ENCODE peak calls at places on chromosomes 13 and 19, in nine cellular contexts. One of them, this sample, is unnamed.
A peak's percentile ranks its signal among the peaks of the same experiment; 100 is the strongest.

GRCh38 chr13:100675660-100676129 is 1.1 kb upstream of the TMTC4 start:
- DNase-seq in cardiac fibroblast: no peak
- DNase-seq in HL-60: no peak
- DNase-seq in PC-3: no peak
- DNase-seq in astrocyte: no peak
- DNase-seq in lung: no peak
- DNase-seq in fibroblast of the aortic adventitia: peak; percentile 16
- DNase-seq in CD8-positive, alpha-beta T cell: no peak
- DNase-seq in Peyer's patch: no peak
- DNase-seq in this sample: no peak

GRCh38 chr13:98041081-98041820 is 87.8 kb downstream of the IPO5 start:
- DNase-seq in cardiac fibroblast: peak; percentile 28
- DNase-seq in HL-60: no peak
- DNase-seq in PC-3: no peak
- DNase-seq in astrocyte: no peak
- DNase-seq in lung: no peak
- DNase-seq in fibroblast of the aortic adventitia: no peak
- DNase-seq in CD8-positive, alpha-beta T cell: no peak
- DNase-seq in Peyer's patch: no peak
- DNase-seq in this sample: no peak

GRCh38 chr13:89279374-89279773 is 1608.2 kb downstream of the SLITRK5 start:
- DNase-seq in cardiac fibroblast: no peak
- DNase-seq in HL-60: no peak
- DNase-seq in PC-3: peak; percentile 11
- DNase-seq in astrocyte: no peak
- DNase-seq in lung: no peak
- DNase-seq in fibroblast of the aortic adventitia: no peak
- DNase-seq in CD8-positive, alpha-beta T cell: no peak
- DNase-seq in Peyer's patch: no peak
- DNase-seq in this sample: no peak

GRCh38 chr19:31418055-31418454 is 68.8 kb upstream of the TSHZ3 start:
- DNase-seq in cardiac fibroblast: no peak
- DNase-seq in HL-60: no peak
- DNase-seq in PC-3: no peak
- DNase-seq in astrocyte: no peak
- DNase-seq in lung: no peak
- DNase-seq in fibroblast of the aortic adventitia: no peak
- DNase-seq in CD8-positive, alpha-beta T cell: no peak
- DNase-seq in Peyer's patch: no peak
- DNase-seq in this sample: no peak

GRCh38 chr19:19185853-19186728 is 5.9 kb downstream of the BORCS8 start:
- DNase-seq in cardiac fibroblast: peak; percentile 59
- DNase-seq in HL-60: peak; percentile 92
- DNase-seq in PC-3: peak; percentile 57
- DNase-seq in astrocyte: peak; percentile 13
- DNase-seq in lung: peak; percentile 35
- DNase-seq in fibroblast of the aortic adventitia: peak; percentile 31
- DNase-seq in CD8-positive, alpha-beta T cell: peak; percentile 50
- DNase-seq in Peyer's patch: peak; percentile 73
- DNase-seq in this sample: peak; percentile 67

GRCh38 chr13:25489238-25489637 is 117.5 kb downstream of the ATP8A2 start:
- DNase-seq in cardiac fibroblast: no peak
- DNase-seq in HL-60: no peak
- DNase-seq in PC-3: no peak
- DNase-seq in astrocyte: no peak
- DNase-seq in lung: no peak
- DNase-seq in fibroblast of the aortic adventitia: no peak
- DNase-seq in CD8-positive, alpha-beta T cell: no peak
- DNase-seq in Peyer's patch: no peak
- DNase-seq in this sample: peak; percentile 7

GRCh38 chr19:4066176-4066606 is 508 bp downstream of the ZBTB7A start:
- DNase-seq in cardiac fibroblast: no peak
- DNase-seq in HL-60: no peak
- DNase-seq in PC-3: no peak
- DNase-seq in astrocyte: no peak
- DNase-seq in lung: no peak
- DNase-seq in fibroblast of the aortic adventitia: no peak
- DNase-seq in CD8-positive, alpha-beta T cell: peak; percentile 55
- DNase-seq in Peyer's patch: peak; percentile 81
- DNase-seq in this sample: no peak

GRCh38 chr13:59494560-59494970 is 669.2 kb downstream of the DIAPH3 start:
- DNase-seq in cardiac fibroblast: peak; percentile 87
- DNase-seq in HL-60: no peak
- DNase-seq in PC-3: no peak
- DNase-seq in astrocyte: peak; percentile 93
- DNase-seq in lung: no peak
- DNase-seq in fibroblast of the aortic adventitia: peak; percentile 18
- DNase-seq in CD8-positive, alpha-beta T cell: no peak
- DNase-seq in Peyer's patch: no peak
- DNase-seq in this sample: peak; percentile 94

GRCh38 chr13:70769771-70770326 is 661.6 kb upstream of the KLHL1 start:
- DNase-seq in cardiac fibroblast: no peak
- DNase-seq in HL-60: no peak
- DNase-seq in PC-3: no peak
- DNase-seq in astrocyte: no peak
- DNase-seq in lung: no peak
- DNase-seq in fibroblast of the aortic adventitia: no peak
- DNase-seq in CD8-positive, alpha-beta T cell: no peak
- DNase-seq in Peyer's patch: no peak
- DNase-seq in this sample: no peak

GRCh38 chr19:43551399-43552197 is 18.6 kb downstream of the ZNF575 start:
- DNase-seq in cardiac fibroblast: no peak
- DNase-seq in HL-60: no peak
- DNase-seq in PC-3: no peak
- DNase-seq in astrocyte: no peak
- DNase-seq in lung: no peak
- DNase-seq in fibroblast of the aortic adventitia: no peak
- DNase-seq in CD8-positive, alpha-beta T cell: no peak
- DNase-seq in Peyer's patch: no peak
- DNase-seq in this sample: no peak

GRCh38 chr19:3543150-3544053 is 4.4 kb downstream of the TEKTIP1 start:
- DNase-seq in cardiac fibroblast: peak; percentile 37
- DNase-seq in HL-60: no peak
- DNase-seq in PC-3: no peak
- DNase-seq in astrocyte: no peak
- DNase-seq in lung: no peak
- DNase-seq in fibroblast of the aortic adventitia: no peak
- DNase-seq in CD8-positive, alpha-beta T cell: no peak
- DNase-seq in Peyer's patch: no peak
- DNase-seq in this sample: no peak

GRCh38 chr13:46592410-46592809 is 39.4 kb downstream of the LRCH1 start:
- DNase-seq in cardiac fibroblast: no peak
- DNase-seq in HL-60: no peak
- DNase-seq in PC-3: peak; percentile 3
- DNase-seq in astrocyte: peak; percentile 7
- DNase-seq in lung: no peak
- DNase-seq in fibroblast of the aortic adventitia: no peak
- DNase-seq in CD8-positive, alpha-beta T cell: no peak
- DNase-seq in Peyer's patch: no peak
- DNase-seq in this sample: no peak

GRCh38 chr19:42409477-42409876 is 17.7 kb downstream of the LIPE start:
- DNase-seq in cardiac fibroblast: no peak
- DNase-seq in HL-60: no peak
- DNase-seq in PC-3: no peak
- DNase-seq in astrocyte: no peak
- DNase-seq in lung: no peak
- DNase-seq in fibroblast of the aortic adventitia: peak; percentile 7
- DNase-seq in CD8-positive, alpha-beta T cell: no peak
- DNase-seq in Peyer's patch: no peak
- DNase-seq in this sample: no peak

GRCh38 chr13:45833663-45834062 is 17.9 kb downstream of the SIAH3 start:
- DNase-seq in cardiac fibroblast: no peak
- DNase-seq in HL-60: no peak
- DNase-seq in PC-3: peak; percentile 64
- DNase-seq in astrocyte: peak; percentile 66
- DNase-seq in lung: no peak
- DNase-seq in fibroblast of the aortic adventitia: peak; percentile 66
- DNase-seq in CD8-positive, alpha-beta T cell: no peak
- DNase-seq in Peyer's patch: no peak
- DNase-seq in this sample: peak; percentile 15

GRCh38 chr13:32676242-32676641 is 90.0 kb downstream of the PDS5B start:
- DNase-seq in cardiac fibroblast: peak; percentile 60
- DNase-seq in HL-60: no peak
- DNase-seq in PC-3: no peak
- DNase-seq in astrocyte: peak; percentile 35
- DNase-seq in lung: no peak
- DNase-seq in fibroblast of the aortic adventitia: no peak
- DNase-seq in CD8-positive, alpha-beta T cell: no peak
- DNase-seq in Peyer's patch: no peak
- DNase-seq in this sample: peak; percentile 25

GRCh38 chr13:80436571-80437169 is 95.7 kb upstream of the SPRY2 start:
- DNase-seq in cardiac fibroblast: peak; percentile 25
- DNase-seq in HL-60: no peak
- DNase-seq in PC-3: no peak
- DNase-seq in astrocyte: peak; percentile 24
- DNase-seq in lung: no peak
- DNase-seq in fibroblast of the aortic adventitia: peak; percentile 65
- DNase-seq in CD8-positive, alpha-beta T cell: no peak
- DNase-seq in Peyer's patch: no peak
- DNase-seq in this sample: peak; percentile 68

GRCh38 chr13:21948781-21949474 is 278.1 kb downstream of the FGF9 start:
- DNase-seq in cardiac fibroblast: no peak
- DNase-seq in HL-60: no peak
- DNase-seq in PC-3: no peak
- DNase-seq in astrocyte: no peak
- DNase-seq in lung: no peak
- DNase-seq in fibroblast of the aortic adventitia: no peak
- DNase-seq in CD8-positive, alpha-beta T cell: no peak
- DNase-seq in Peyer's patch: no peak
- DNase-seq in this sample: no peak

GRCh38 chr13:59734393-59734792 is 429.3 kb downstream of the DIAPH3 start:
- DNase-seq in cardiac fibroblast: no peak
- DNase-seq in HL-60: no peak
- DNase-seq in PC-3: no peak
- DNase-seq in astrocyte: no peak
- DNase-seq in lung: no peak
- DNase-seq in fibroblast of the aortic adventitia: no peak
- DNase-seq in CD8-positive, alpha-beta T cell: no peak
- DNase-seq in Peyer's patch: no peak
- DNase-seq in this sample: no peak

GRCh38 chr19:40453151-40453735 is 9.1 kb upstream of the SERTAD3 start:
- DNase-seq in cardiac fibroblast: no peak
- DNase-seq in HL-60: no peak
- DNase-seq in PC-3: no peak
- DNase-seq in astrocyte: no peak
- DNase-seq in lung: no peak
- DNase-seq in fibroblast of the aortic adventitia: no peak
- DNase-seq in CD8-positive, alpha-beta T cell: no peak
- DNase-seq in Peyer's patch: no peak
- DNase-seq in this sample: no peak

GRCh38 chr13:42883142-42883541 is 101.8 kb downstream of the FAM216B start:
- DNase-seq in cardiac fibroblast: peak; percentile 68
- DNase-seq in HL-60: no peak
- DNase-seq in PC-3: no peak
- DNase-seq in astrocyte: no peak
- DNase-seq in lung: no peak
- DNase-seq in fibroblast of the aortic adventitia: no peak
- DNase-seq in CD8-positive, alpha-beta T cell: no peak
- DNase-seq in Peyer's patch: no peak
- DNase-seq in this sample: peak; percentile 48

GRCh38 chr13:29435125-29435911 is 160.2 kb downstream of the SLC7A1 start:
- DNase-seq in cardiac fibroblast: peak; percentile 93
- DNase-seq in HL-60: no peak
- DNase-seq in PC-3: peak; percentile 16
- DNase-seq in astrocyte: peak; percentile 95
- DNase-seq in lung: no peak
- DNase-seq in fibroblast of the aortic adventitia: peak; percentile 94
- DNase-seq in CD8-positive, alpha-beta T cell: no peak
- DNase-seq in Peyer's patch: no peak
- DNase-seq in this sample: peak; percentile 88

GRCh38 chr13:51032831-51033230 is 78.2 kb downstream of the C13orf42 start:
- DNase-seq in cardiac fibroblast: no peak
- DNase-seq in HL-60: no peak
- DNase-seq in PC-3: no peak
- DNase-seq in astrocyte: no peak
- DNase-seq in lung: no peak
- DNase-seq in fibroblast of the aortic adventitia: peak; percentile 7
- DNase-seq in CD8-positive, alpha-beta T cell: no peak
- DNase-seq in Peyer's patch: no peak
- DNase-seq in this sample: no peak

DNA sequence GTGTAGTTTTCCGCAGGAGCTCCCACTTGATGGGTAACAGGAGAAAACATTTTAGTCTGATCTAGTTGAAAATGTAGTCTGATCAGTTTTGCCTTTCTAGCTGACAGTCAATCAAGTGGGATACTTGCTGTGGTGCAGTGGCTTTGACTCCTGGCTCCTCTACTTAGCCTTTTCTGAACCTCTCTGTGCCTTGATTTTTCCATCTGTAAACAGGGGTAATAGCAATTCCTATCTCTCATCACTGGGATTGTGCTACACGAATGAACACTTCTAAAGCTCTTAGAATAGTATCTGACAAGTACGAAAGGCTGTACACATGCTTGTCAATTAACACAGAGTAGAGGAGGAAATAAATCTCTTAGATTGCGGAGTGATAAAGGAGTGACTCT is 23.3 kb downstream of the GPC6 start:
- DNase-seq in cardiac fibroblast: no peak
- DNase-seq in HL-60: no peak
- DNase-seq in PC-3: no peak
- DNase-seq in astrocyte: no peak
- DNase-seq in lung: no peak
- DNase-seq in fibroblast of the aortic adventitia: no peak
- DNase-seq in CD8-positive, alpha-beta T cell: no peak
- DNase-seq in Peyer's patch: no peak
- DNase-seq in this sample: no peak
- H3K4me3 ChIP-seq in cardiac fibroblast: no peak overlapping the region
- H3K4me3 ChIP-seq in HL-60: no peak overlapping the region
- H3K4me3 ChIP-seq in PC-3: no peak overlapping the region
- H3K4me3 ChIP-seq in astrocyte: no peak overlapping the region
- H3K4me3 ChIP-seq in lung: no peak overlapping the region
- H3K4me3 ChIP-seq in fibroblast of the aortic adventitia: no peak overlapping the region
- H3K4me3 ChIP-seq in CD8-positive, alpha-beta T cell: no peak overlapping the region
- H3K4me3 ChIP-seq in Peyer's patch: no peak overlapping the region
- H3K4me3 ChIP-seq in this sample: no peak overlapping the region

GRCh38 chr13:73466561-73466960 is 407.8 kb downstream of the KLF5 start:
- DNase-seq in cardiac fibroblast: no peak
- DNase-seq in HL-60: no peak
- DNase-seq in PC-3: peak; percentile 50
- DNase-seq in astrocyte: peak; percentile 17
- DNase-seq in lung: no peak
- DNase-seq in fibroblast of the aortic adventitia: no peak
- DNase-seq in CD8-positive, alpha-beta T cell: no peak
- DNase-seq in Peyer's patch: no peak
- DNase-seq in this sample: no peak
- TF ChIP-seq CTCF in cardiac fibroblast: no peak
- TF ChIP-seq CTCF in HL-60: no peak
- TF ChIP-seq CTCF in PC-3: no peak
- TF ChIP-seq CTCF in astrocyte: no peak
- TF ChIP-seq CTCF in lung: no peak
- TF ChIP-seq CTCF in fibroblast of the aortic adventitia: no peak
- TF ChIP-seq CTCF in CD8-positive, alpha-beta T cell: no peak
- TF ChIP-seq CTCF in Peyer's patch: no peak
- TF ChIP-seq CTCF in this sample: no peak

GRCh38 chr19:53942001-53942786 is 20.5 kb upstream of the CACNG8 start:
- DNase-seq in cardiac fibroblast: peak; percentile 39
- DNase-seq in HL-60: no peak
- DNase-seq in PC-3: peak; percentile 19
- DNase-seq in astrocyte: no peak
- DNase-seq in lung: no peak
- DNase-seq in fibroblast of the aortic adventitia: no peak
- DNase-seq in CD8-positive, alpha-beta T cell: no peak
- DNase-seq in Peyer's patch: no peak
- DNase-seq in this sample: no peak
- H3K4me3 ChIP-seq in cardiac fibroblast: no peak overlapping the region
- H3K4me3 ChIP-seq in HL-60: no peak overlapping the region
- H3K4me3 ChIP-seq in PC-3: no peak overlapping the region
- H3K4me3 ChIP-seq in astrocyte: no peak overlapping the region
- H3K4me3 ChIP-seq in lung: no peak overlapping the region
- H3K4me3 ChIP-seq in fibroblast of the aortic adventitia: no peak overlapping the region
- H3K4me3 ChIP-seq in CD8-positive, alpha-beta T cell: no peak overlapping the region
- H3K4me3 ChIP-seq in Peyer's patch: no peak overlapping the region
- H3K4me3 ChIP-seq in this sample: no peak overlapping the region

GRCh38 chr19:39252458-39252857 is 3.8 kb upstream of the IFNL4 start:
- DNase-seq in cardiac fibroblast: no peak
- DNase-seq in HL-60: no peak
- DNase-seq in PC-3: no peak
- DNase-seq in astrocyte: no peak
- DNase-seq in lung: no peak
- DNase-seq in fibroblast of the aortic adventitia: no peak
- DNase-seq in CD8-positive, alpha-beta T cell: no peak
- DNase-seq in Peyer's patch: no peak
- DNase-seq in this sample: no peak
- TF ChIP-seq CTCF in cardiac fibroblast: no peak
- TF ChIP-seq CTCF in HL-60: no peak
- TF ChIP-seq CTCF in PC-3: no peak
- TF ChIP-seq CTCF in astrocyte: no peak
- TF ChIP-seq CTCF in lung: no peak
- TF ChIP-seq CTCF in fibroblast of the aortic adventitia: no peak
- TF ChIP-seq CTCF in CD8-positive, alpha-beta T cell: no peak
- TF ChIP-seq CTCF in Peyer's patch: no peak
- TF ChIP-seq CTCF in this sample: no peak